ENCODE peak calls at places on chromosome 10, in seven cellular contexts. W is transverse colon, E is stomach, V is sigmoid colon, T is HCT116, Z is spleen, G is prostate gland. S is an unnamed sample.

GRCh38 chr10:86356306-86356705 is 10.3 kb downstream of the GRID1 start:
- DNase-seq in Z (peak), T (no peak), W (no peak), E (no peak), V (no peak), G (no peak), S (no peak)

GRCh38 chr10:17981766-17982380 is 30.2 kb downstream of the SLC39A12 start:
- DNase-seq in Z (no peak), V (no peak), G (no peak), W (no peak), E (no peak), T (peak), S (no peak)

GRCh38 chr10:43867667-43868361 is 219.1 kb upstream of the ZNF32 start:
- DNase-seq in E (no peak), W (no peak), Z (no peak), V (no peak), T (no peak), G (no peak), S (peak)

GRCh38 chr10:10792681-10793080 is 225.0 kb upstream of the CELF2 start:
- DNase-seq in Z (no peak), T (no peak), V (no peak), E (no peak), G (no peak), W (no peak), S (no peak)

GRCh38 chr10:50409965-50410811 is 158.9 kb upstream of the ASAH2 start:
- DNase-seq in T (no peak), V (no peak), W (no peak), E (no peak), Z (no peak), G (no peak), S (no peak)

GRCh38 chr10:44465430-44466115 is 80.7 kb upstream of the CXCL12 start:
- DNase-seq in W (no peak), T (no peak), E (no peak), G (no peak), V (no peak), Z (no peak), S (no peak)

GRCh38 chr10:31004611-31005193 is 27.0 kb downstream of the ZNF438 start:
- DNase-seq in W (no peak), G (no peak), E (no peak), V (no peak), T (no peak), Z (no peak), S (no peak)

GRCh38 chr10:113752553-113752952 is 1.1 kb downstream of the PLEKHS1 start:
- DNase-seq in V (no peak), W (peak), E (no peak), G (no peak), Z (no peak), T (no peak), S (no peak)

GRCh38 chr10:100184426-100185219 is 1.2 kb downstream of the ERLIN1 start:
- DNase-seq in W (no peak), G (no peak), Z (no peak), V (no peak), E (no peak), T (peak), S (no peak)

GRCh38 chr10:90709727-90710126 is 148.1 kb downstream of the HTR7 start:
- DNase-seq in V (no peak), G (no peak), W (no peak), Z (no peak), T (no peak), E (no peak), S (no peak)

GRCh38 chr10:122749886-122750285 is 50.2 kb upstream of the C10orf120 start:
- DNase-seq in T (no peak), V (no peak), Z (no peak), W (no peak), G (no peak), E (no peak), S (no peak)

GRCh38 chr10:6394084-6394483 is 186.0 kb downstream of the PRKCQ start:
- DNase-seq in V (no peak), Z (no peak), G (no peak), W (peak), E (no peak), T (no peak), S (no peak)

GRCh38 chr10:69146756-69147155 is 22.8 kb downstream of the VPS26A start:
- DNase-seq in E (no peak), G (no peak), T (no peak), W (no peak), Z (no peak), V (no peak), S (no peak)

GRCh38 chr10:101536800-101537199 is 51.3 kb downstream of the POLL start:
- DNase-seq in G (no peak), V (no peak), W (no peak), Z (no peak), E (no peak), T (peak), S (no peak)
- TF ChIP-seq CTCF in G (no peak), V (no peak), W (peak), Z (no peak), E (no peak), T (peak), S (no peak)

GRCh38 chr10:102775201-102775972 is 31.6 kb downstream of the WBP1L start:
- DNase-seq in V (peak), G (peak), W (peak), T (no peak), E (no peak), Z (no peak), S (no peak)
- TF ChIP-seq POLR2AphosphoS5 in V (peak), G (peak), W (no peak), T (no peak), E (peak), Z (no peak), S (no peak)

GRCh38 chr10:121085386-121085785 is 234.2 kb downstream of the WDR11 start:
- DNase-seq in E (no peak), W (no peak), V (no peak), T (no peak), G (no peak), Z (no peak), S (no peak)

GRCh38 chr10:121087688-121088087 is 236.5 kb downstream of the WDR11 start:
- DNase-seq in Z (no peak), G (no peak), V (no peak), W (no peak), E (no peak), T (no peak), S (no peak)

GRCh38 chr10:121087129-121087528 is 236.0 kb downstream of the WDR11 start:
- DNase-seq in W (no peak), T (no peak), V (no peak), Z (no peak), E (no peak), G (no peak), S (no peak)

GRCh38 chr10:121089434-121089833 is 238.3 kb downstream of the WDR11 start:
- DNase-seq in E (no peak), T (no peak), G (no peak), V (no peak), W (no peak), Z (no peak), S (no peak)

DNA sequence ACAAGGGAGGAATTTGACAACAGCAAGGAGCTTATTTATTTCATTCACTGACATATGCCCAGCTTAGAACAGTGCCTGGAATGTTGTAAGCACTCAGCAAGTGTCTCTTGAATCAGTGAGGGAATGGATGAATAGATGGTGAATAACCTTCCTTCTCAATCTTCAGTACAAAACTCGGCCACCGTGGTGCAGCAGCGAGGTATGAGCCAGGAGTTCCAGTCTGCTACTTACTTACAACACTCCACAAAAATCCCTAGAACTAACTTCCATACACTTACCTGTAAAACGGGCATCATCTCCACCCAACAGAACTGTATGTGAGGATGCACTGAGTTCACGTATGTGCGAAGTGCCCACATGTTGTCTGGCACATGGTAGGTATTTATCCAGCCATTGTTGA is 237.4 kb downstream of the WDR11 start:
- DNase-seq in G (no peak), T (no peak), W (peak), E (no peak), V (no peak), Z (no peak), S (no peak)
- TF ChIP-seq CTCF in G (no peak), T (peak), W (peak), E (no peak), V (no peak), Z (no peak), S (no peak)

DNA sequence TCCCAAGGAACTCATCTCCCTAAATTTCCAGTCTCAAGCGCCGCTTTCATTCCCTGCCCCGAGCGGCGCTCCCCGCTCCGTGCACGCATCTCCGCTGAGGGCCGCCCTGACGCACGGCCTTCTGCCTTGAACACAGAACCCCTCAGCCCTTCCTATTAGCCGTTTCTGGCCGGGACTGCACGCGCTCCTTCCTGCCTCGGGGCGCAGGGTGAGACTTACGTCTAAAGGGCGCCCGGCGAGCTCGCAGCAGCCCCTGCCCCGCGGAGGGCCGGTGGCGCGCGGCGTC is 752 bp upstream of the WAC start:
- DNase-seq in T (no peak), V (no peak), E (no peak), W (no peak), G (no peak), Z (no peak), S (no peak)
- TF ChIP-seq POLR2AphosphoS5 in T (no peak), V (no peak), E (no peak), W (no peak), G (no peak), Z (no peak), S (no peak)

GRCh38 chr10:12180221-12180974 is 15.3 kb downstream of the NUDT5 start:
- DNase-seq in V (no peak), T (no peak), Z (no peak), G (no peak), E (no peak), W (no peak), S (no peak)
- TF ChIP-seq CTCF in V (no peak), T (peak), Z (no peak), G (no peak), E (no peak), W (no peak), S (no peak)

GRCh38 chr10:117662790-117663540 is 120.4 kb downstream of the EMX2 start:
- DNase-seq in Z (no peak), W (no peak), G (no peak), E (no peak), V (no peak), T (no peak), S (peak)

GRCh38 chr10:117666131-117666530 is 123.6 kb downstream of the EMX2 start:
- DNase-seq in G (no peak), V (no peak), T (no peak), E (no peak), Z (no peak), W (no peak), S (no peak)

GRCh38 chr10:117662126-117662525 is 119.6 kb downstream of the EMX2 start:
- DNase-seq in G (no peak), E (no peak), Z (no peak), W (no peak), T (no peak), V (no peak), S (no peak)

GRCh38 chr10:117664288-117664687 is 121.7 kb downstream of the EMX2 start:
- DNase-seq in E (no peak), G (no peak), W (no peak), T (no peak), V (no peak), Z (no peak), S (no peak)

DNA sequence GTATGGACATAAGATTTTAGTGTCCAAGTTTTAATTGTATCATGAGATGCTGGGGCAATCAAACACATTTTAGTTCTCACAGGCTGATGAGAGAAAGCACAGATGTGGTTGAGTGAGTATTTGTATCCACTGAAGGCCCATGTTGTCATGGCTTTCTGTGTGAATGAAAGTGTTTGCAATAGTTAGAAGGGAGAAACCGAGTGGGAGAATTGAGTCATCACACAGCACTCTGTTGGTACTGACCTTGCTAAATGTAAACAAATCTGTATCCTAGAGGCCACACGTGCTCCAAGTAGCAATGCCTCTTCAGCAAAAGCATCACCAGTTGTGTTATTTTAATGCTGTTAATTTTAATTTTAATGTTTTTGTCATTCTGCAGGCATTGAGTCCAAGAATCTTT is 121.2 kb downstream of the EMX2 start:
- DNase-seq in E (no peak), G (no peak), Z (no peak), T (peak), V (no peak), W (no peak), S (peak)
- TF ChIP-seq POLR2AphosphoS5 in E (no peak), G (no peak), Z (no peak), T (no peak), V (no peak), W (no peak), S (no peak)

GRCh38 chr10:62590305-62590704 is 214.2 kb upstream of the ADO start:
- DNase-seq in Z (no peak), G (no peak), T (no peak), W (no peak), V (no peak), E (no peak), S (no peak)

GRCh38 chr10:62597226-62597625 is 207.3 kb upstream of the ADO start:
- DNase-seq in V (no peak), W (no peak), T (no peak), E (no peak), G (no peak), Z (no peak), S (no peak)

GRCh38 chr10:62599161-62599560 is 205.4 kb upstream of the ADO start:
- DNase-seq in T (no peak), W (no peak), V (no peak), G (no peak), E (no peak), Z (no peak), S (no peak)

GRCh38 chr10:62589689-62590088 is 214.8 kb upstream of the ADO start:
- DNase-seq in W (no peak), E (no peak), Z (no peak), T (no peak), V (no peak), G (no peak), S (no peak)

GRCh38 chr10:62594093-62594520 is 210.4 kb upstream of the ADO start:
- DNase-seq in V (no peak), W (peak), G (peak), E (peak), Z (peak), T (peak), S (no peak)
- TF ChIP-seq CTCF in V (peak), W (peak), G (peak), E (no peak), Z (peak), T (peak), S (peak)

S was measured in vagina.